ENCODE peak calls at places on chromosome 19, in seven cellular contexts. U is brain microvascular endothelial cell; M is left ventricle myocardium inferior; G is IMR-90; P is breast epithelium; L is upper lobe of left lung; T is CD8-positive, alpha-beta memory T cell. Q is an unnamed sample.

GRCh38 chr19:52345162-52345561 is 9.1 kb downstream of the ZNF610 start:
- DNase-seq in T (no peak), P (no peak), G (no peak), U (no peak), L (no peak), M (no peak), Q (no peak)

GRCh38 chr19:11418166-11418517 is 972 bp downstream of the RGL3 start:
- DNase-seq in T (no peak), L (no peak), G (no peak), U (no peak), M (no peak), P (no peak), Q (no peak)

GRCh38 chr19:41172297-41173164 is 20.5 kb upstream of the CYP2S1 start:
- DNase-seq in T (no peak), U (no peak), G (no peak), M (no peak), P (no peak), L (peak), Q (no peak)

GRCh38 chr19:14381689-14382474 is 638 bp downstream of the ADGRE5 start:
- DNase-seq in M (peak), P (no peak), T (peak), U (peak), L (no peak), G (peak), Q (no peak)

GRCh38 chr19:15118789-15119494 is 11.7 kb downstream of the SYDE1 start:
- DNase-seq in T (no peak), M (no peak), L (no peak), G (no peak), P (no peak), U (no peak), Q (no peak)

GRCh38 chr19:58317481-58318072 is 9.2 kb upstream of the ZSCAN22 start:
- DNase-seq in T (no peak), L (no peak), U (peak), G (peak), M (no peak), P (no peak), Q (no peak)

GRCh38 chr19:901216-902092 is 8.2 kb downstream of the RNU6-9 start:
- DNase-seq in L (no peak), G (no peak), U (no peak), P (no peak), M (no peak), T (no peak), Q (no peak)

GRCh38 chr19:47209323-47210179 is 21.4 kb downstream of the BBC3 start:
- DNase-seq in M (peak), G (peak), P (no peak), U (no peak), L (no peak), T (no peak), Q (no peak)

GRCh38 chr19:56765107-56765506 is 75.4 kb downstream of the PEG3 start:
- DNase-seq in G (no peak), T (peak), M (peak), P (peak), L (peak), U (peak), Q (peak)

GRCh38 chr19:3053780-3054179 is 8.5 kb downstream of the TLE5 start:
- DNase-seq in L (no peak), M (no peak), U (no peak), P (no peak), T (no peak), G (no peak), Q (no peak)

GRCh38 chr19:54207908-54208783 is 7.5 kb downstream of the RPS9 start:
- DNase-seq in T (peak), M (peak), L (peak), U (peak), P (no peak), G (peak), Q (peak)

GRCh38 chr19:15381429-15381828 is 1.8 kb upstream of the AKAP8 start:
- DNase-seq in P (no peak), G (no peak), M (no peak), U (no peak), L (no peak), T (no peak), Q (no peak)

GRCh38 chr19:18590273-18591272 is 2.0 kb downstream of the REX1BD start:
- DNase-seq in P (no peak), T (no peak), U (peak), G (peak), M (no peak), L (peak), Q (peak)

GRCh38 chr19:13726323-13726722 is 38.0 kb upstream of the MRI1 start:
- DNase-seq in M (no peak), L (no peak), G (no peak), U (no peak), T (no peak), P (no peak), Q (no peak)

GRCh38 chr19:9128171-9128570 is 1.4 kb upstream of the OR7G3 start:
- DNase-seq in L (no peak), M (no peak), G (peak), P (no peak), U (peak), T (no peak), Q (no peak)

GRCh38 chr19:2554856-2555255 is 78.9 kb downstream of the GADD45B start:
- DNase-seq in M (peak), L (no peak), T (no peak), G (peak), U (no peak), P (no peak), Q (no peak)

GRCh38 chr19:15841875-15842569 is 26.6 kb upstream of the OR10H1 start:
- DNase-seq in M (no peak), P (no peak), U (no peak), T (no peak), L (no peak), G (no peak), Q (no peak)

GRCh38 chr19:47766670-47767069 is 11.8 kb upstream of the SELENOW start:
- DNase-seq in T (no peak), P (no peak), L (no peak), G (no peak), U (no peak), M (no peak), Q (no peak)

GRCh38 chr19:14107581-14108461 is 9.7 kb downstream of the PRKACA start:
- DNase-seq in U (peak), M (peak), P (no peak), L (no peak), T (no peak), G (no peak), Q (no peak)

GRCh38 chr19:11375143-11375948 is 880 bp downstream of the SWSAP1 start:
- DNase-seq in G (no peak), U (no peak), P (no peak), L (peak), M (peak), T (peak), Q (peak)

GRCh38 chr19:49574206-49574755 is 6.1 kb downstream of the NOSIP start:
- DNase-seq in P (no peak), G (no peak), M (no peak), L (no peak), T (no peak), U (no peak), Q (no peak)

GRCh38 chr19:49570138-49570856 is 10.1 kb downstream of the NOSIP start:
- DNase-seq in T (peak), U (peak), P (no peak), L (no peak), M (no peak), G (peak), Q (no peak)

GRCh38 chr19:49573009-49573408 is 7.3 kb downstream of the NOSIP start:
- DNase-seq in P (no peak), T (no peak), M (no peak), U (no peak), G (no peak), L (no peak), Q (no peak)

GRCh38 chr19:49573451-49573850 is 6.9 kb downstream of the NOSIP start:
- DNase-seq in M (no peak), U (no peak), L (no peak), T (no peak), G (peak), P (no peak), Q (no peak)

GRCh38 chr19:49570997-49571676 is 9.2 kb downstream of the NOSIP start:
- DNase-seq in U (no peak), P (no peak), M (no peak), G (no peak), L (no peak), T (no peak), Q (no peak)
- H3K27ac ChIP-seq in U (no peak), P (no peak), M (peak), G (no peak), L (no peak), T (no peak), Q (no peak)

DNA sequence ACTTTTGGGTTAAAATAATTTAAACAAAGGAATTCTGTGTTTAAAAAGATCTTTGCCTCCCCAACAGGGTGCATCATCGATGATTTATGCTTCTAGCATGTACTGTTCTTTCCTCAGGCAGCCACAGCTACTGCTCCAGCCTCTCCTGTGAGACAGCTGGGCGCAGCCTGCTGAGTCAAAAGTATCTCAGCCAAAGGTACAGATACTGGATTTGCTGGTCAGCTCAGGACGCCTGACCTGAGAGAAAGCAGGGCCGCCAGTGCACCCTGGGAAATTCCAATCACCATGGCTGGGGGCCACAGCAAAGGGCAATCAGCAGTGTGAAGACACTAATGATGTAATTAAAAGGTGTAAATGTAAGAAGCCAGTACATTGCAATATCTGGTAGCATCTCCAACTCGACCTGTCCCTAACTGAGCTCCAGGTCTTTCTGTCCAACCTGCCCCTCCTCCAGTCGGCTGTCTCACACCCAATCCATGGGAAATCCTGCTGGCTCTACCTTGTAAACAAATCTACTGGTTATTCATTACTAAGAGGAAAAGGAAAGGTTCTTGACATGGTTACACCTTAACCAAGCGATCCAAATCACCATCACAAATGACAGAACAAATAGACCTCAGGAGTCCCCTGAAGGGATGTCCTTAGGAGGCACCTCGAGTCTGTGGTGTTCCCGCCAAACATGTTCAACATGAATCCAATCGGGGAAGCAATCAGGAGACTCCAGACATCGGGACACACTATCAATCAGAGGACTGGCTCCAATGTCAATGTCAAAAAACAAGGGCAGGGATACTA is 7.3 kb downstream of the OPA3 start:
- DNase-seq in P (no peak), G (peak), L (no peak), M (peak), T (no peak), U (peak), Q (no peak)
- H3K27ac ChIP-seq in P (peak), G (peak), L (peak), M (peak), T (no peak), U (peak), Q (no peak)

DNA sequence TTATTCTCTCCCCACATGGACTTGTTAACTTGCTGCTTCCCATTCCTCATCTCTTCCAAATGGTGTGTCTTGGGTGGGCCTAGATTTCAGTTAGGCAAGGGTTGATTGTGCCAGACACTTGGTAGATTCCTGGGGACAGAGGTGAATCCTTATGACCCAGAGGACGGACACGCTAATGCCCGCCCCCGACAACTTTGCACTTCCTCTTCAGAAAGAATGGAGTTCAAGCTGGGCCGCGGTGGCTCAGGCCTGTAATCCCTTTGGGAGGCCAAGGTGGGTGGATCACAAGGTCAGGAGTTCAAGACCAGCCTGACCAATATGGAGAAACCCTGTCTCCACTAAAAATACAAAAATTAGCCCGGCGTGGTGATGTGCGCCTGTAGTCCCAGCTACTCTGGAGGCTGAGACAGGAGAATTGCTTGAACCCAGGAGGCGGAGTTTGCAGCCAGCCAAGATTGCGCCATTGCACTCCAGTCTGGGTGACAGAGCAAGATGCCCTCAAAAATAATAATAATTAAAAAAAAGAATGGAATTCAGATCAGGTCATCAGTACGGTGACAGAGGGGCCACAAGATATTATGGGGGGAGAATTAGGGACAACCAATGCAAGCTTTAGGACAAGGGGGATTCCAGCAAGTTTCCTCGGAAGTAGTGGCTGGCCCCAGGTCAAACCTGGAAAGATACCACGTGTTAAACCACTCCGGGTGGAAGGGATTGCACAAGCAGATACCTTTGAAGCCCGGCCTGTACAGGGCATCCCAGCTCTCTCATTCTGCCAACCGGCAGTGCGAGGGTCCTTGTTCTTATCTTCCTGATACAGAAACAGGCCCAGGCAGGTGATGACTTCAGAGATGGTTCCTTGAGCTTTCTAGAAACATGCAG is 2.7 kb downstream of the MYO9B start:
- DNase-seq in L (no peak), G (no peak), U (no peak), M (no peak), T (no peak), P (no peak), Q (no peak)
- H3K27ac ChIP-seq in L (peak), G (peak), U (peak), M (peak), T (no peak), P (no peak), Q (peak)

DNA sequence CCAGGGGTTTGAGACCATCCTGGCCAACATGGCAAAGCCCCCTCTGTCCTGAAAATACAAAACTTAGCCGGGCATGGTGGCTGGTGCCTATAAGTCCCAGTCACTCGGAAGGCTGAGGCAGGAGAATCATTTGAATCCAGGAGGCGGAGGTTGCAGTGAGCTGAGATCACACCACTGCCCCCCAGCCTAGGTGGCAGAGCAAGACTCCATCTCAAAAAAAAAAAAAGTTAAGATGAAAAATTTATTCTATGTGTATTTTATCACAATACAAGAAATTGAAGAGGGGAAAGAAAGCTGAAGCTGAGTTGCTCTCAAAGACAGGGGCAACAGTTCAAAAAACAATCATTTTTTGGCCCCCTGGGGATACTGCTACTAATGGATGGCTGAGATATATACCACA is 31.1 kb downstream of the INSR start:
- DNase-seq in G (no peak), U (no peak), T (no peak), P (no peak), M (no peak), L (no peak), Q (no peak)
- H3K27ac ChIP-seq in G (no peak), U (no peak), T (no peak), P (no peak), M (no peak), L (no peak), Q (peak)

GRCh38 chr19:38266981-38267597 is 2.7 kb downstream of the SPINT2 start:
- DNase-seq in T (no peak), M (no peak), L (no peak), P (no peak), G (peak), U (peak), Q (no peak)
- H3K27ac ChIP-seq in T (no peak), M (no peak), L (peak), P (peak), G (peak), U (no peak), Q (no peak)

DNA sequence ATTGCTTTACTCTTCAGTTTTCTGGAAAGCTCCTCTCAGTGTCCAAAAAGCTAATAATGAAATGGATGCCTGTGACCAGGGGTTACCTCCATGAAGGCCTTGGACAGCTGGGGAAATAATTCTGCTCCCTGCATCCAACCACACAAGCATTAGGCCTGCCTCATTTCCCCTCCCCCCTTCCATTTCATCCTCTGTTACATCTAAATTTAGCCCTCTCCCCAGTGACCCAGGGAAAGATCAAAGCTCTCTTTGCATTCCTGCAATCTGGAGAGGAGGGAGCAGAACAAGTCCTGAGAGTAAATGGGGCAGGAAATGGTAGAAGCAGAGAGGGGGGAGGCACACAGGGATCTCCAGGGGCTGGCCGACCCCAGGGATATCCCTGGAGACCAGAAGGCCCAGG is 452.7 kb downstream of the TSHZ3 start:
- DNase-seq in G (no peak), T (no peak), P (no peak), L (no peak), U (no peak), M (no peak), Q (no peak)
- H3K27ac ChIP-seq in G (no peak), T (no peak), P (no peak), L (no peak), U (no peak), M (peak), Q (no peak)

GRCh38 chr19:4515732-4516131 is 2.6 kb downstream of the PLIN4 start:
- DNase-seq in G (no peak), T (no peak), M (no peak), U (no peak), P (no peak), L (no peak), Q (no peak)

GRCh38 chr19:4518345-4519171 is at the start of gene PLIN4:
- DNase-seq in G (peak), T (no peak), M (peak), L (peak), U (no peak), P (peak), Q (peak)

GRCh38 chr19:4517451-4518057 is 732 bp downstream of the PLIN4 start:
- DNase-seq in U (no peak), G (no peak), P (no peak), L (peak), M (no peak), T (no peak), Q (no peak)

GRCh38 chr19:4516939-4517300 is 1.4 kb downstream of the PLIN4 start:
- DNase-seq in M (peak), L (peak), G (no peak), U (no peak), T (no peak), P (no peak), Q (peak)

GRCh38 chr19:4516199-4516938 is 1.9 kb downstream of the PLIN4 start:
- DNase-seq in T (no peak), G (no peak), L (no peak), U (no peak), M (no peak), P (no peak), Q (no peak)
- H3K27ac ChIP-seq in T (no peak), G (no peak), L (no peak), U (no peak), M (peak), P (no peak), Q (no peak)

GRCh38 chr19:35381926-35382325 is 11.1 kb downstream of the GPR42 start:
- DNase-seq in M (no peak), U (no peak), P (no peak), T (no peak), G (no peak), L (no peak), Q (no peak)

GRCh38 chr19:35378356-35378755 is 7.5 kb downstream of the GPR42 start:
- DNase-seq in U (no peak), G (no peak), M (no peak), L (no peak), P (no peak), T (no peak), Q (no peak)

GRCh38 chr19:35381318-35381717 is 10.4 kb downstream of the GPR42 start:
- DNase-seq in P (no peak), U (no peak), G (no peak), L (no peak), M (no peak), T (no peak), Q (no peak)

GRCh38 chr19:35379992-35380391 is 9.1 kb downstream of the GPR42 start:
- DNase-seq in T (no peak), G (no peak), U (no peak), M (no peak), P (no peak), L (no peak), Q (no peak)

DNA sequence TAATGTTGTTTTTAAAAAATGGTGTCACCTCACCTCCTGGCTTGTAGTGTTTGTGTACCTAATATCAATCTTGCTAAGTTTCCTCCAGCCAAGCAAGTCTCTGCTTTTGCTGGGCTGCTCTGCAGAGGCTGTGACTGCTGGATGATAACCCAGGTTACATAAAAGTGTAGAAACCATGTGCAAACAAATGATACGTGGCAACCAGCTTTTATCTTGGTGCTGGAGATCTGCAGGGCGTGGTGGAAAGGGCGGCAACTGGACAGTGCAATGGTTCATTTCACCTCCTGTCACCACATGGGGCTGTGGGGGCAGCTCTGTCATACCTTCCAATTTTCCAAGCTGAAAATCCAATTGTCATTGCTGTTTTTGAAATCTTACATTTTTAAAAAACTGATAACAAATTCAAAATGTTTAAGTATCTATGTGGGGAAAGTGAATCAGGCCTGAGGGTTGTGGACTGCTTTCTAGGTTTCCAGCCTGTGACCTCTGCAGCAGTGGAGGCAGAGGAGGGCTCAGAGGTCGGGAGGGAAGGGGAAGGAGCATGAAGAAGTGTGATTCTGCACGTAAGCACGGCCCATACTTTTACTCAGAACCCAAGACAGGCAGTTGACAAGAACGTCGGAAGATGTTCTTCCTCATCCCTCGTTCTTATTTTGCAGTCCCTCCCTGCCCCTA is 9.7 kb downstream of the GPR42 start:
- DNase-seq in T (no peak), G (no peak), M (no peak), U (no peak), P (no peak), L (no peak), Q (no peak)
- H3K27ac ChIP-seq in T (peak), G (no peak), M (peak), U (no peak), P (no peak), L (no peak), Q (no peak)

Q was measured in substantia nigra.